ENCODE peak calls at places on chromosomes 1 and 21, in nine cellular contexts. V, L, Y, H, T, P, D, M and B are unnamed samples.

GRCh38 chr1:186112280-186112679 is 262.8 kb downstream of the TPR start:
- DNase-seq in V (no peak), L (no peak), Y (no peak), H (no peak), T (no peak), P (no peak), D (no peak), M (no peak), B (no peak)

GRCh38 chr21:42376338-42376982 is 10.1 kb upstream of the TFF1 start:
- DNase-seq in V (no peak), L (peak), Y (no peak), H (no peak), T (peak), P (no peak), D (peak), M (no peak), B (no peak)

GRCh38 chr1:181216571-181216994 is 128.1 kb downstream of the IER5 start:
- DNase-seq in V (no peak), L (no peak), Y (peak), H (no peak), T (no peak), P (no peak), D (no peak), M (peak), B (no peak)

GRCh38 chr1:91916046-91916445 is 30.1 kb upstream of the TGFBR3 start:
- DNase-seq in V (no peak), L (no peak), Y (no peak), H (no peak), T (no peak), P (no peak), D (no peak), M (no peak), B (no peak)

GRCh38 chr1:8097077-8097799 is 71.1 kb upstream of the ERRFI1 start:
- DNase-seq in V (peak), L (peak), Y (no peak), H (no peak), T (no peak), P (peak), D (peak), M (no peak), B (no peak)

GRCh38 chr1:56856186-56856585 is 1.6 kb downstream of the C8A start:
- DNase-seq in V (no peak), L (no peak), Y (no peak), H (no peak), T (no peak), P (no peak), D (no peak), M (no peak), B (no peak)

GRCh38 chr1:16440150-16440479 is 409 bp upstream of the NECAP2 start:
- DNase-seq in V (no peak), L (no peak), Y (no peak), H (no peak), T (no peak), P (no peak), D (no peak), M (no peak), B (no peak)

GRCh38 chr1:192243721-192244120 is 73.1 kb upstream of the RGS21 start:
- DNase-seq in V (peak), L (no peak), Y (no peak), H (no peak), T (no peak), P (no peak), D (no peak), M (no peak), B (no peak)

GRCh38 chr1:70290248-70290647 is 64.3 kb downstream of the ANKRD13C start:
- DNase-seq in V (peak), L (no peak), Y (no peak), H (no peak), T (no peak), P (no peak), D (no peak), M (no peak), B (no peak)

GRCh38 chr1:58683519-58683918 is 16.3 kb downstream of the MYSM1 start:
- DNase-seq in V (no peak), L (no peak), Y (no peak), H (no peak), T (no peak), P (no peak), D (no peak), M (no peak), B (no peak)

GRCh38 chr1:58687516-58687915 is 12.3 kb downstream of the MYSM1 start:
- DNase-seq in V (no peak), L (no peak), Y (no peak), H (no peak), T (no peak), P (no peak), D (no peak), M (no peak), B (no peak)

GRCh38 chr1:58689167-58689566 is 10.7 kb downstream of the MYSM1 start:
- DNase-seq in V (no peak), L (no peak), Y (no peak), H (no peak), T (no peak), P (no peak), D (no peak), M (no peak), B (no peak)
- TF ChIP-seq CTCF in V (no peak), L (no peak), Y (no peak), H (no peak), T (no peak), P (no peak), D (no peak), M (no peak), B (no peak)

DNA sequence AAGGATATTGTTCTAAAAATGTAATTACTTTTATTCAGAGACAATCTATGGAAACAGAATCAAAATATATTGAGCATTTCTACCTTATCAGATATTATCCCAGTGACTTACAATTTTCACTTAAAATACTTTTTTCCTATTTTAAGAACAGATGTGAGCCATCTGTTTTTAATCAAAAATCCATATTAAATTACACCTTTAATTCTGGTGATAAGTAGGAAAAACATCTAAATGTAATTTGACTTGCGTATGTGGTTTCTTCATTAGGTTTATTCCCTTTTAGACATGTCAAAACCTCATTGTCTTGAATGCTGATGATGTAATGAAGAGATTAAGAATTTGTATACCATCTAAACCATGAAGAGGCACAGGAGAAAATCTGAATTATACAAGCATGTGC is 1118.8 kb upstream of the TMPRSS15 start:
- DNase-seq in V (no peak), L (no peak), Y (no peak), H (no peak), T (no peak), P (no peak), D (no peak), M (no peak), B (no peak)
- TF ChIP-seq CTCF in V (no peak), L (no peak), Y (no peak), H (no peak), T (no peak), P (no peak), D (no peak), M (no peak), B (no peak)

GRCh38 chr1:152959273-152959672 is 11.2 kb upstream of the SPRR4 start:
- DNase-seq in V (no peak), L (no peak), Y (no peak), H (no peak), T (no peak), P (no peak), D (no peak), M (no peak), B (no peak)

GRCh38 chr1:152961201-152961891 is 9.1 kb upstream of the SPRR4 start:
- DNase-seq in V (no peak), L (no peak), Y (no peak), H (no peak), T (no peak), P (no peak), D (no peak), M (no peak), B (no peak)

GRCh38 chr1:152959801-152960451 is 10.5 kb upstream of the SPRR4 start:
- DNase-seq in V (no peak), L (no peak), Y (no peak), H (no peak), T (no peak), P (no peak), D (no peak), M (no peak), B (no peak)

GRCh38 chr1:152962876-152963415 is 7.5 kb upstream of the SPRR4 start:
- DNase-seq in V (no peak), L (no peak), Y (no peak), H (no peak), T (no peak), P (no peak), D (no peak), M (no peak), B (no peak)

GRCh38 chr1:152960452-152961044 is 9.9 kb upstream of the SPRR4 start:
- DNase-seq in V (no peak), L (no peak), Y (no peak), H (no peak), T (no peak), P (no peak), D (no peak), M (no peak), B (no peak)
- TF ChIP-seq CTCF in V (no peak), L (no peak), Y (no peak), H (no peak), T (no peak), P (no peak), D (no peak), M (no peak), B (no peak)

DNA sequence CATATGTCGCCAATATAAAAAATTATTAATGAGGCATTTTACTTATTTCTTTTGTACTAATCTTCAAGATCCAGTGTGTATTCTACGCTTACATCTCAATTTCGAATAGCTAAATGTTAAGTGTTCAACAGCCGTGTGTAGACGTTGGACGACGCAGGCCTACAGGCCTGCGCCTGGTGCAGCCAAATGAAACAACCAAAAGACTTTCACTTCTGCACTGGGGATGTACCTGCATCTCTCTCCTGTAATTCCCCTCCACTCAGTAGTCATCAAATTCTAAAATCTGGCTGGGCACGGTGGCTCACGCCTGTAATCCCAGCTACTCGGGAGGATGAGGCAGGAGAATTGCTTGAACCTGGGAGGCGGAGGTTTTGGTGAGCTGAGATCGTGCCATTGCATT is 76.8 kb upstream of the HNRNPU start:
- DNase-seq in V (no peak), L (no peak), Y (no peak), H (no peak), T (no peak), P (no peak), D (peak), M (no peak), B (no peak)
- TF ChIP-seq CTCF in V (no peak), L (no peak), Y (no peak), H (no peak), T (no peak), P (no peak), D (no peak), M (no peak), B (no peak)